ENCODE peak calls at places on chromosomes 1 and 21, in seven cellular contexts. One of them, this sample, is unnamed.

GRCh38 chr1:9291914-9292360 is 757 bp upstream of the SPSB1 start:
- DNase-seq in SHP77: peak; percentile 22
- DNase-seq in NCI-H1105 treated with DMSO at 0.1 percent for 48 hours: no peak
- DNase-seq in hepatic stellate cell: no peak
- DNase-seq in NCI-H510A: no peak
- DNase-seq in HTR-8/SVneo: no peak
- DNase-seq in lower lobe of right lung: no peak
- DNase-seq in this sample: no peak

GRCh38 chr1:22261580-22261979 is 118.7 kb upstream of the WNT4 start:
- DNase-seq in SHP77: no peak
- DNase-seq in NCI-H510A: no peak
- DNase-seq in lower lobe of right lung: no peak
- DNase-seq in NCI-H1105 treated with DMSO at 0.1 percent for 48 hours: no peak
- DNase-seq in HTR-8/SVneo: no peak
- DNase-seq in hepatic stellate cell: no peak
- DNase-seq in this sample: no peak

GRCh38 chr1:36502616-36503015 is 19.9 kb upstream of the CSF3R start:
- DNase-seq in NCI-H510A: no peak
- DNase-seq in SHP77: no peak
- DNase-seq in lower lobe of right lung: no peak
- DNase-seq in hepatic stellate cell: no peak
- DNase-seq in NCI-H1105 treated with DMSO at 0.1 percent for 48 hours: no peak
- DNase-seq in HTR-8/SVneo: no peak
- DNase-seq in this sample: no peak

GRCh38 chr1:3584915-3585314 is 26.4 kb downstream of the MEGF6 start:
- DNase-seq in SHP77: no peak
- DNase-seq in hepatic stellate cell: no peak
- DNase-seq in NCI-H1105 treated with DMSO at 0.1 percent for 48 hours: no peak
- DNase-seq in NCI-H510A: no peak
- DNase-seq in HTR-8/SVneo: no peak
- DNase-seq in lower lobe of right lung: no peak
- DNase-seq in this sample: no peak

GRCh38 chr1:221794079-221794670 is 52.3 kb upstream of the DUSP10 start:
- DNase-seq in lower lobe of right lung: no peak
- DNase-seq in HTR-8/SVneo: no peak
- DNase-seq in NCI-H1105 treated with DMSO at 0.1 percent for 48 hours: no peak
- DNase-seq in NCI-H510A: no peak
- DNase-seq in SHP77: no peak
- DNase-seq in hepatic stellate cell: no peak
- DNase-seq in this sample: no peak

GRCh38 chr1:66315675-66316074 is 218.3 kb upstream of the SGIP1 start:
- DNase-seq in NCI-H510A: no peak
- DNase-seq in SHP77: no peak
- DNase-seq in lower lobe of right lung: no peak
- DNase-seq in NCI-H1105 treated with DMSO at 0.1 percent for 48 hours: no peak
- DNase-seq in HTR-8/SVneo: no peak
- DNase-seq in hepatic stellate cell: no peak
- DNase-seq in this sample: no peak

GRCh38 chr1:4711944-4712343 is 57.5 kb downstream of the AJAP1 start:
- DNase-seq in NCI-H510A: no peak
- DNase-seq in HTR-8/SVneo: no peak
- DNase-seq in SHP77: no peak
- DNase-seq in lower lobe of right lung: no peak
- DNase-seq in NCI-H1105 treated with DMSO at 0.1 percent for 48 hours: no peak
- DNase-seq in hepatic stellate cell: no peak
- DNase-seq in this sample: no peak

GRCh38 chr21:41411449-41412089 is 14.5 kb upstream of the MX1 start:
- DNase-seq in hepatic stellate cell: no peak
- DNase-seq in lower lobe of right lung: peak; percentile 86
- DNase-seq in NCI-H510A: no peak
- DNase-seq in HTR-8/SVneo: no peak
- DNase-seq in SHP77: peak; percentile 13
- DNase-seq in NCI-H1105 treated with DMSO at 0.1 percent for 48 hours: peak; percentile 1
- DNase-seq in this sample: no peak

GRCh38 chr1:203186446-203187305 is at the start of gene CHI3L1:
- DNase-seq in lower lobe of right lung: peak; percentile 79
- DNase-seq in SHP77: no peak
- DNase-seq in HTR-8/SVneo: no peak
- DNase-seq in NCI-H1105 treated with DMSO at 0.1 percent for 48 hours: no peak
- DNase-seq in hepatic stellate cell: no peak
- DNase-seq in NCI-H510A: no peak
- DNase-seq in this sample: no peak

GRCh38 chr21:27519357-27519756 is 552.5 kb upstream of the ADAMTS5 start:
- DNase-seq in HTR-8/SVneo: peak; percentile 52
- DNase-seq in SHP77: no peak
- DNase-seq in NCI-H1105 treated with DMSO at 0.1 percent for 48 hours: no peak
- DNase-seq in NCI-H510A: no peak
- DNase-seq in hepatic stellate cell: peak; percentile 36
- DNase-seq in lower lobe of right lung: no peak
- DNase-seq in this sample: no peak

GRCh38 chr1:171901245-171901644 is 59.9 kb downstream of the DNM3 start:
- DNase-seq in hepatic stellate cell: no peak
- DNase-seq in lower lobe of right lung: no peak
- DNase-seq in NCI-H510A: no peak
- DNase-seq in NCI-H1105 treated with DMSO at 0.1 percent for 48 hours: no peak
- DNase-seq in SHP77: no peak
- DNase-seq in HTR-8/SVneo: no peak
- DNase-seq in this sample: peak; percentile 17

GRCh38 chr1:52659851-52660596 is 27.1 kb downstream of the SHISAL2A start:
- DNase-seq in NCI-H1105 treated with DMSO at 0.1 percent for 48 hours: no peak
- DNase-seq in NCI-H510A: no peak
- DNase-seq in hepatic stellate cell: no peak
- DNase-seq in lower lobe of right lung: no peak
- DNase-seq in HTR-8/SVneo: no peak
- DNase-seq in SHP77: no peak
- DNase-seq in this sample: no peak

GRCh38 chr1:180521474-180522203 is 19.3 kb upstream of the ACBD6 start:
- DNase-seq in NCI-H1105 treated with DMSO at 0.1 percent for 48 hours: no peak
- DNase-seq in lower lobe of right lung: no peak
- DNase-seq in NCI-H510A: no peak
- DNase-seq in SHP77: no peak
- DNase-seq in hepatic stellate cell: no peak
- DNase-seq in HTR-8/SVneo: no peak
- DNase-seq in this sample: no peak

GRCh38 chr1:169680377-169681019 is 30.9 kb downstream of the SELL start:
- DNase-seq in NCI-H1105 treated with DMSO at 0.1 percent for 48 hours: no peak
- DNase-seq in HTR-8/SVneo: no peak
- DNase-seq in SHP77: no peak
- DNase-seq in lower lobe of right lung: no peak
- DNase-seq in hepatic stellate cell: no peak
- DNase-seq in NCI-H510A: no peak
- DNase-seq in this sample: no peak

GRCh38 chr1:41622859-41623732 is 138.6 kb upstream of the EDN2 start:
- DNase-seq in hepatic stellate cell: peak; percentile 67
- DNase-seq in HTR-8/SVneo: no peak
- DNase-seq in lower lobe of right lung: no peak
- DNase-seq in NCI-H510A: no peak
- DNase-seq in SHP77: no peak
- DNase-seq in NCI-H1105 treated with DMSO at 0.1 percent for 48 hours: no peak
- DNase-seq in this sample: no peak

GRCh38 chr1:101371259-101371658 is 134.4 kb downstream of the S1PR1 start:
- DNase-seq in SHP77: no peak
- DNase-seq in NCI-H510A: no peak
- DNase-seq in HTR-8/SVneo: no peak
- DNase-seq in lower lobe of right lung: no peak
- DNase-seq in hepatic stellate cell: peak; percentile 21
- DNase-seq in NCI-H1105 treated with DMSO at 0.1 percent for 48 hours: no peak
- DNase-seq in this sample: no peak

GRCh38 chr1:116020668-116021272 is 44.5 kb downstream of the SLC22A15 start:
- DNase-seq in NCI-H510A: peak; percentile 9
- DNase-seq in SHP77: peak; percentile 71
- DNase-seq in lower lobe of right lung: peak; percentile 59
- DNase-seq in HTR-8/SVneo: peak; percentile 27
- DNase-seq in NCI-H1105 treated with DMSO at 0.1 percent for 48 hours: peak; percentile 32
- DNase-seq in hepatic stellate cell: peak; percentile 36
- DNase-seq in this sample: peak; percentile 79

GRCh38 chr1:18918417-18918816 is 16.1 kb upstream of the ALDH4A1 start:
- DNase-seq in SHP77: no peak
- DNase-seq in NCI-H510A: no peak
- DNase-seq in NCI-H1105 treated with DMSO at 0.1 percent for 48 hours: no peak
- DNase-seq in HTR-8/SVneo: no peak
- DNase-seq in lower lobe of right lung: no peak
- DNase-seq in hepatic stellate cell: no peak
- DNase-seq in this sample: no peak

GRCh38 chr1:7229696-7230095 is 444.4 kb downstream of the CAMTA1 start:
- DNase-seq in NCI-H510A: no peak
- DNase-seq in NCI-H1105 treated with DMSO at 0.1 percent for 48 hours: no peak
- DNase-seq in hepatic stellate cell: no peak
- DNase-seq in lower lobe of right lung: no peak
- DNase-seq in HTR-8/SVneo: no peak
- DNase-seq in SHP77: no peak
- DNase-seq in this sample: no peak

GRCh38 chr21:43352568-43353281 is 74.2 kb downstream of the SIK1 start:
- DNase-seq in NCI-H510A: no peak
- DNase-seq in SHP77: peak; percentile 7
- DNase-seq in hepatic stellate cell: peak; percentile 51
- DNase-seq in lower lobe of right lung: no peak
- DNase-seq in NCI-H1105 treated with DMSO at 0.1 percent for 48 hours: no peak
- DNase-seq in HTR-8/SVneo: peak; percentile 33
- DNase-seq in this sample: no peak

GRCh38 chr21:44303490-44303981 is 3.7 kb downstream of the PFKL start:
- DNase-seq in hepatic stellate cell: no peak
- DNase-seq in NCI-H510A: no peak
- DNase-seq in lower lobe of right lung: no peak
- DNase-seq in NCI-H1105 treated with DMSO at 0.1 percent for 48 hours: no peak
- DNase-seq in HTR-8/SVneo: no peak
- DNase-seq in SHP77: no peak
- DNase-seq in this sample: no peak

GRCh38 chr1:53238197-53239155 is at the start of gene MAGOH:
- DNase-seq in lower lobe of right lung: peak; percentile 96
- DNase-seq in hepatic stellate cell: peak; percentile 95
- DNase-seq in NCI-H510A: peak; percentile 95
- DNase-seq in SHP77: peak; percentile 95
- DNase-seq in NCI-H1105 treated with DMSO at 0.1 percent for 48 hours: peak; percentile 92
- DNase-seq in HTR-8/SVneo: peak; percentile 96
- DNase-seq in this sample: peak; percentile 97

GRCh38 chr1:187691439-187691838 is 862.7 kb downstream of the PLA2G4A start:
- DNase-seq in NCI-H510A: no peak
- DNase-seq in NCI-H1105 treated with DMSO at 0.1 percent for 48 hours: no peak
- DNase-seq in HTR-8/SVneo: peak; percentile 21
- DNase-seq in SHP77: no peak
- DNase-seq in hepatic stellate cell: no peak
- DNase-seq in lower lobe of right lung: no peak
- DNase-seq in this sample: no peak

GRCh38 chr1:155136728-155137127 is 1.1 kb downstream of the SLC50A1 start:
- DNase-seq in lower lobe of right lung: no peak
- DNase-seq in SHP77: peak; percentile 39
- DNase-seq in NCI-H1105 treated with DMSO at 0.1 percent for 48 hours: no peak
- DNase-seq in NCI-H510A: no peak
- DNase-seq in hepatic stellate cell: no peak
- DNase-seq in HTR-8/SVneo: no peak
- DNase-seq in this sample: no peak

GRCh38 chr1:53518775-53519174 is 59.6 kb downstream of the DMRTB1 start:
- DNase-seq in NCI-H510A: no peak
- DNase-seq in lower lobe of right lung: no peak
- DNase-seq in NCI-H1105 treated with DMSO at 0.1 percent for 48 hours: no peak
- DNase-seq in HTR-8/SVneo: no peak
- DNase-seq in hepatic stellate cell: no peak
- DNase-seq in SHP77: no peak
- DNase-seq in this sample: no peak

GRCh38 chr1:201275266-201275666 is 8.0 kb upstream of the PKP1 start:
- DNase-seq in hepatic stellate cell: no peak
- DNase-seq in NCI-H510A: no peak
- DNase-seq in HTR-8/SVneo: peak; percentile 60
- DNase-seq in lower lobe of right lung: no peak
- DNase-seq in SHP77: peak; percentile 54
- DNase-seq in NCI-H1105 treated with DMSO at 0.1 percent for 48 hours: peak; percentile 66
- DNase-seq in this sample: peak; percentile 57

GRCh38 chr21:39048064-39048463 is 135.2 kb downstream of the PSMG1 start:
- DNase-seq in NCI-H510A: no peak
- DNase-seq in hepatic stellate cell: no peak
- DNase-seq in lower lobe of right lung: peak; percentile 52
- DNase-seq in SHP77: no peak
- DNase-seq in NCI-H1105 treated with DMSO at 0.1 percent for 48 hours: peak; percentile 10
- DNase-seq in HTR-8/SVneo: peak; percentile 10
- DNase-seq in this sample: no peak

GRCh38 chr1:154861607-154862094 is 8.4 kb downstream of the KCNN3 start:
- DNase-seq in SHP77: no peak
- DNase-seq in lower lobe of right lung: no peak
- DNase-seq in hepatic stellate cell: no peak
- DNase-seq in HTR-8/SVneo: no peak
- DNase-seq in NCI-H1105 treated with DMSO at 0.1 percent for 48 hours: no peak
- DNase-seq in NCI-H510A: no peak
- DNase-seq in this sample: peak; percentile 41

GRCh38 chr1:117654485-117655219 is 48.8 kb downstream of the TENT5C start:
- DNase-seq in lower lobe of right lung: no peak
- DNase-seq in hepatic stellate cell: no peak
- DNase-seq in HTR-8/SVneo: no peak
- DNase-seq in NCI-H1105 treated with DMSO at 0.1 percent for 48 hours: no peak
- DNase-seq in NCI-H510A: peak; percentile 17
- DNase-seq in SHP77: no peak
- DNase-seq in this sample: no peak

GRCh38 chr1:35305383-35305782 is 36.9 kb downstream of the ZMYM4 start:
- DNase-seq in lower lobe of right lung: no peak
- DNase-seq in NCI-H510A: no peak
- DNase-seq in NCI-H1105 treated with DMSO at 0.1 percent for 48 hours: no peak
- DNase-seq in hepatic stellate cell: no peak
- DNase-seq in HTR-8/SVneo: no peak
- DNase-seq in SHP77: no peak
- DNase-seq in this sample: no peak

GRCh38 chr1:904271-904950 is 19.3 kb upstream of the SAMD11 start:
- DNase-seq in NCI-H510A: no peak
- DNase-seq in lower lobe of right lung: peak; percentile 88
- DNase-seq in SHP77: peak; percentile 41
- DNase-seq in NCI-H1105 treated with DMSO at 0.1 percent for 48 hours: peak; percentile 78
- DNase-seq in hepatic stellate cell: peak; percentile 84
- DNase-seq in HTR-8/SVneo: peak; percentile 64
- DNase-seq in this sample: no peak

This sample was measured in SJCRH30.